ENCODE peak calls at places on chromosomes 16 and 17, in four cellular contexts. E, D, W and J are unnamed samples.
A peak's percentile ranks its signal among the peaks of the same experiment; 100 is the strongest.

GRCh38 chr17:67137860-67138259 is 93.5 kb downstream of the CACNG1 start:
- ATAC-seq in E (no peak), D (no peak), W (no peak), J (no peak)

GRCh38 chr17:5971969-5972368 is 98.2 kb upstream of the WSCD1 start:
- ATAC-seq in E (peak; percentile 35), D (no peak), W (peak; percentile 76), J (no peak)

GRCh38 chr16:86668136-86668535 is 89.8 kb downstream of the FOXL1 start:
- ATAC-seq in E (no peak), D (peak; percentile 51), W (no peak), J (no peak)

GRCh38 chr16:1178295-1178910 is 25.5 kb downstream of the CACNA1H start:
- ATAC-seq in E (no peak), D (no peak), W (no peak), J (no peak)

GRCh38 chr17:66717680-66718079 is 117.2 kb upstream of the CACNG5 start:
- ATAC-seq in E (peak; percentile 41), D (no peak), W (no peak), J (no peak)

GRCh38 chr16:87129771-87130170 is 187.4 kb downstream of the C16orf95 start:
- ATAC-seq in E (no peak), D (peak; percentile 59), W (no peak), J (no peak)

GRCh38 chr17:80246726-80247125 is 13.9 kb upstream of the RNF213 start:
- ATAC-seq in E (no peak), D (no peak), W (no peak), J (no peak)

GRCh38 chr16:87227651-87228015 is 89.6 kb downstream of the C16orf95 start:
- ATAC-seq in E (peak; percentile 17), D (no peak), W (no peak), J (peak; percentile 50)

GRCh38 chr16:87602005-87602790 is at the start of gene JPH3:
- ATAC-seq in E (no peak), D (no peak), W (no peak), J (no peak)

GRCh38 chr16:86072328-86073102 is 173.6 kb downstream of the IRF8 start:
- ATAC-seq in E (no peak), D (peak; percentile 87), W (peak; percentile 56), J (peak; percentile 58)

GRCh38 chr16:69328854-69329316 is 1.5 kb downstream of the PDF start:
- ATAC-seq in E (no peak), D (no peak), W (no peak), J (no peak)

GRCh38 chr17:47703671-47704070 is 9.7 kb downstream of the TBKBP1 start:
- ATAC-seq in E (no peak), D (no peak), W (no peak), J (no peak)

GRCh38 chr17:15185625-15185991 is 79.5 kb downstream of the PMP22 start:
- ATAC-seq in E (peak; percentile 30), D (no peak), W (no peak), J (peak; percentile 75)

GRCh38 chr17:67215991-67216421 is 29.0 kb downstream of the HELZ start:
- ATAC-seq in E (peak; percentile 49), D (no peak), W (peak; percentile 66), J (no peak)

DNA sequence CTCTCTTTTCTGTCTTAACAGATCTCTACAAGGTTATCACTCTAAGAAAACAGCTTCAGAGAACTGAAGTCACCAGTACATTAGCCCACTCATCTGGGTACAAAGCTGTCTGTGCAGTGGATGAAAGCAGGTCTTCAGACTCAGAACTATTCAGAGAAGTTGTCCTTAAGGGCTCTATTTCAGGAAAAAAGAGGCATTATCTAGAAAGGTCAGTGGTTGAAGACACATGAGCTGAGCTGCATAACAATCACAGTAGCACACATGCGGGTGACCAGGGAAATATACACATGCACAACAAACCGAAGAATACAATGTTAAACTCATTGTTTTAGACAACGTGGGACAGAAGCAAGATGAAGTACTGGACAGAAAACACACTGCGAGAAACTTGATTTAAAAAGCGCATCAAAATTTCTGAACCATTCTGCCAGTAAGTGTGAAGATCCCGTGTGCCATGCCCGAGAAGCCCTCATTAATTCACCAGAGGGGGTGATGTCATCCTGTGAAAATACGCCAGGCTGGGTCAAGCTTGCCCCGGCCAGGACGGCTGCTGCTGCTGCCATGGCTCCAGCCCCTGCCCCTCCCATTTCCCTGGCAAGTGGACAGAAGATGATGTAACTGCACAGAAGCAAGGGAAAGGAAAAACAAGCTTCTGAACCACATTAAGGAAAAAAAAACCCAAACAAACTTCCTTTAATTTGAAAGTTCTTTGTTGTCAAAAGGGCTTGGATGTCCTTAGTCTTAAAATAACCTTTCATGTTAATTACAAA is 10.1 kb downstream of the DYNC1LI2 start:
- ATAC-seq in E (peak; percentile 86), D (peak; percentile 59), W (no peak), J (peak; percentile 98)
- TF ChIP-seq POLR2AphosphoS5 in E (peak; percentile 49), D (peak; percentile 28), W (no peak), J (peak; percentile 83)

DNA sequence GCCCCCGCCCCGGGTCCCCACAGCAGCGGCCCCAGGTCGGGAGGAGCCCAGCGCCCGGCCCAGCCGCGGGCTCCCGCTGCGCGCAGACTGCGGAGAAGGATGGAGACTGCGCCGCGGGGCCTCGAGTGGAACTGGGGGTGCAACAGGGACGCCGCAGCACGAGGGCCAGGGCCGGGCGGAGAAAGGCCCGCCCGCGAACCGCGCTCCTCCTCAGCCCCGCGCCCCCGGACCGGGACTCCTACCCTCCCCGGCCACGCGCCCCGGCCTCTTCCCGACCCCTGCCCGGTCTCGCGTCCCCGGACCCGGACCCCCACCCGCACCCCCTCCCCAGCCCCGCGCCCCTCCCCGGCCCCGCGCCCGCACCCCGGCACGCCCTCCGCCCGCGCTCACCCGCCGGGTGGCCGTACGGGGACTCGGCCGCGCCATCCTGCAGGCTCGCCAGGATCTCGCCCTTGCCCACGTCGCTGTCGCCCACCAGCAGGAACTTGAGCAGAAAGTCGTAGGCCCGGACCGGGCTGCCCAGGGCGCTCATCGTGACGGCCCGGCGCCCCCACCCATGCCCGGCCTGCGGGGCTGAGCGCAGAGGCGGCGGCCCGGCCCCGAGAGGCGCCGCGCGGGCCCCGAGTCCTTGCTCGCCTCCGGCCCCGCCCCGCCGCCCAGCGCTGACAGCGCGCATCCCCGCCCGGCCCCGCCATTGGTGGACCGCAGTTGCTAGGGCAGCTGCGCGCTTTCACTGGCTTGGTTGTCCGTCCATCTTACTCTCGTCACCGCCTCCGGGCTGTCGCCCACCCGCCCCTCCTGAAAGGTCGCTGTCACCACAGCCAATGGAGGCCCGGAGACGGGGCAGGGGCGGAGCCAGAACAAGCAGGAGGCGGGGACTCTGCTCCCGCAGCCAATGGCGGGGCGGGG is at the start of gene RAB40B:
- ATAC-seq in E (peak; percentile 99), D (peak; percentile 98), W (peak; percentile 92), J (peak; percentile 100)
- TF ChIP-seq POLR2A in E (no peak), D (no peak), W (no peak), J (peak; percentile 39)

GRCh38 chr16:68086336-68086821 is 1.2 kb downstream of the NFATC3 start:
- ATAC-seq in E (no peak), D (no peak), W (no peak), J (no peak)

GRCh38 chr16:68086860-68087268 is 1.7 kb downstream of the NFATC3 start:
- ATAC-seq in E (no peak), D (no peak), W (no peak), J (no peak)

GRCh38 chr16:68084504-68085258 is 489 bp upstream of the NFATC3 start:
- ATAC-seq in E (peak; percentile 92), D (peak; percentile 16), W (peak; percentile 81), J (peak; percentile 80)

GRCh38 chr16:68083861-68084503 is 1.2 kb upstream of the NFATC3 start:
- ATAC-seq in E (peak; percentile 26), D (no peak), W (peak; percentile 17), J (no peak)

DNA sequence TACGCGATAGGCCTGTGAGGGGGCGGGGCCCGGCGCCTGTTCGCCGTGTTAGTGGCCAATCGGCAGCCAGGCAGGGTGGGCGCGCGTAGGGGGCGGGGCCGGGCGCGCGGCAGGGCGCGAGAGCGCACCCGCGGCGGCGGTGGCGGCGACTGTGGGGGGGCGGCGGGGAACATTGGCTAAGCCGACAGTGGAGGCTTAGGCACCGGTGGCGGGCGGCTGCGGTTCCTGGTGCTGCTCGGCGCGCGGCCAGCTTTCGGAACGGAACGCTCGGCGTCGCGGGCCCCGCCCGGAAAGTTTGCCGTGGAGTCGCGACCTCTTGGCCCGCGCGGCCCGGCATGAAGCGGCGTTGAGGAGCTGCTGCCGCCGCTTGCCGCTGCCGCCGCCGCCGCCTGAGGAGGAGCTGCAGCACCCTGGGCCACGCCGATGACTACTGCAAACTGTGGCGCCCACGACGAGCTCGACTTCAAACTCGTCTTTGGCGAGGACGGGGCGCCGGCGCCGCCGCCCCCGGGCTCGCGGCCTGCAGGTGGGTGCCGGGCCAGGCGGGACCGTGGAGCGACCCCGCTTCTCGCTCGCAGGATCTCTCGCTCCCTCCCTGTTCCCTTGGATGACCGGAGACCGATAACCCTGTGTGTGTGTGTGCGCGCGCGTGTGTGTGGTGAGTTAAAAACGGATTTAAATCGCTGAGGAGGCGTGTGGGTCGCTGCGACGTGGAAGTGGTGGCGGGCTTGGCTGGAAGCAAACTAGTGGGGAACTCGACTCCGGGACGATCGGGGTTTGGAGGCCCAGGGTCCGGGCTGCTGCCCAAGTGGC is at the start of gene NFATC3:
- ATAC-seq in E (peak; percentile 94), D (peak; percentile 93), W (peak; percentile 50), J (peak; percentile 93)
- TF ChIP-seq POLR2AphosphoS5 in E (no peak), D (peak; percentile 70), W (peak; percentile 25), J (peak; percentile 52)

GRCh38 chr17:38851434-38851833 is 2.1 kb downstream of the RPL23 start:
- ATAC-seq in E (no peak), D (no peak), W (no peak), J (no peak)

GRCh38 chr17:38852771-38853291 is 690 bp downstream of the RPL23 start:
- ATAC-seq in E (no peak), D (no peak), W (peak; percentile 4), J (no peak)

GRCh38 chr17:38848939-38849563 is 4.5 kb downstream of the RPL23 start:
- ATAC-seq in E (no peak), D (no peak), W (no peak), J (no peak)

GRCh38 chr17:38848557-38848891 is 5.0 kb downstream of the RPL23 start:
- ATAC-seq in E (no peak), D (no peak), W (no peak), J (no peak)

GRCh38 chr17:38850374-38850773 is 3.1 kb downstream of the RPL23 start:
- ATAC-seq in E (no peak), D (no peak), W (no peak), J (no peak)
- TF ChIP-seq POLR2A in E (no peak), D (no peak), W (peak; percentile 49), J (no peak)